ENCODE peak calls at places on chromosomes 6 and 20, in five cellular contexts. C, Q, X, P and H are unnamed samples.

GRCh38 chr20:400451-401275 is 7.4 kb upstream of the RBCK1 start:
- DNase-seq in C (no peak), Q (no peak), X (peak; percentile 37), P (no peak), H (no peak)

GRCh38 chr20:13507646-13508045 is 131.1 kb downstream of the TASP1 start:
- DNase-seq in C (no peak), Q (no peak), X (no peak), P (no peak), H (no peak)

GRCh38 chr6:170153436-170154319 is 137.2 kb downstream of the DLL1 start:
- DNase-seq in C (no peak), Q (no peak), X (no peak), P (no peak), H (no peak)

GRCh38 chr6:13248053-13248452 is 80.3 kb downstream of the TBC1D7 start:
- DNase-seq in C (peak; percentile 79), Q (peak; percentile 59), X (peak; percentile 81), P (peak; percentile 46), H (peak; percentile 32)

GRCh38 chr6:133671376-133671775 is 217.5 kb upstream of the TCF21 start:
- DNase-seq in C (no peak), Q (peak; percentile 36), X (peak; percentile 76), P (no peak), H (no peak)

GRCh38 chr6:135423649-135424128 is 73.9 kb downstream of the AHI1 start:
- DNase-seq in C (peak; percentile 9), Q (peak; percentile 37), X (peak; percentile 69), P (peak; percentile 74), H (peak; percentile 11)

GRCh38 chr6:24883618-24884017 is 52.1 kb downstream of the RIPOR2 start:
- DNase-seq in C (peak; percentile 80), Q (peak; percentile 51), X (peak; percentile 69), P (peak; percentile 42), H (peak; percentile 9)

GRCh38 chr6:109687271-109687721 is 3.7 kb downstream of the AK9 start:
- DNase-seq in C (peak; percentile 88), Q (peak; percentile 95), X (peak; percentile 97), P (peak; percentile 95), H (peak; percentile 67)

GRCh38 chr6:170063431-170063830 is 227.4 kb downstream of the DLL1 start:
- DNase-seq in C (no peak), Q (no peak), X (no peak), P (no peak), H (no peak)

GRCh38 chr6:143295904-143296303 is 154.6 kb downstream of the ADAT2 start:
- DNase-seq in C (no peak), Q (no peak), X (no peak), P (no peak), H (no peak)
- H3K4me3 ChIP-seq in C (no peak overlapping the region), Q (no peak overlapping the region), X (no peak overlapping the region), P (no peak overlapping the region), H (no peak overlapping the region)

GRCh38 chr6:25921525-25922203 is 8.8 kb downstream of the SLC17A2 start:
- DNase-seq in C (no peak), Q (no peak), X (no peak), P (no peak), H (no peak)
- TF ChIP-seq CTCF in C (no peak), Q (no peak), X (no peak), P (no peak), H (no peak)

GRCh38 chr6:3458706-3459421 is 2.0 kb upstream of the SLC22A23 start:
- DNase-seq in C (no peak), Q (no peak), X (no peak), P (no peak), H (no peak)

GRCh38 chr6:3456395-3456767 is 469 bp downstream of the SLC22A23 start:
- DNase-seq in C (no peak), Q (no peak), X (peak; percentile 32), P (no peak), H (no peak)

GRCh38 chr6:3455490-3456394 is 1.1 kb downstream of the SLC22A23 start:
- DNase-seq in C (no peak), Q (no peak), X (peak; percentile 24), P (no peak), H (no peak)

GRCh38 chr6:3456794-3457709 is at the start of gene SLC22A23:
- DNase-seq in C (no peak), Q (peak; percentile 24), X (peak; percentile 66), P (no peak), H (no peak)

GRCh38 chr6:3457710-3458605 is 1.1 kb upstream of the SLC22A23 start:
- DNase-seq in C (no peak), Q (no peak), X (peak; percentile 62), P (no peak), H (no peak)
- H3K4me3 ChIP-seq in C (peak overlapping the region; percentile 23), Q (peak overlapping the region; percentile 40), X (peak overlapping the region; percentile 38), P (peak overlapping the region; percentile 50), H (peak overlapping the region; percentile 74)

GRCh38 chr6:93417421-93417996 is 1.9 kb downstream of the EPHA7 start:
- DNase-seq in C (no peak), Q (no peak), X (peak; percentile 55), P (peak; percentile 22), H (no peak)
- TF ChIP-seq CTCF in C (no peak), Q (no peak), X (no peak), P (no peak), H (peak; percentile 39)

DNA sequence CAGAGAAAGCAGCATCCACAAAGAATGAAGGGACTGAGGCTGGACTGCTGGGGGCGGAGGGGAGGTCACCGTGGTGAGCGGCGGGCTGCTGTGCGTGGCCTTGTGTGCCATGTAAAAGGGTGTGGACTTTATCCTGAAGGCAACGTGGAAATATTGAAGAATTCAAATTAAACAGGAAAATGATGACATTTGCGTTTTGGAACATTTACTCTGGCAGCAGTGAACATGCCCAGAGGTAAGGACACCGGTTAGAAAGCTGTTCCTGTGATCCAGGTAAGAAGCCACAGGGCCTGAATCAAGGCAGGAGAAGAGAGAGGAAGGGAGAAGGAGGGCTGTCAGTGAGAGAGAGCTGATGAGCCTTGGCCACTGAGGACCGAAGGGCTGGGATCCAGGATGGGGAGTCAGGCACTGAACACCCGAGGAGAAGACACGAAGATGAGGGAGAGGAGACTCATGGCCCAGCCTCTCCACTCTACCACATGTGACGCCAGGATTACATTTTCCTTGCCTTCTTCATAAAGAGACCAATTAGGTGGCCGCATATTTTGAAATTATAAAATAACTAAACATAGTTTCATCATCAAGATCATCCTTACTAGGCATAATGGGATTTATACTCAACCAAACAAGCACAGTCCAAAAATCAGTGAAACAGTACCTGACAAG is 58.4 kb downstream of the TRAM2 start:
- DNase-seq in C (no peak), Q (no peak), X (no peak), P (no peak), H (no peak)
- H3K4me3 ChIP-seq in C (peak overlapping the region; percentile 16), Q (peak overlapping the region; percentile 2), X (no peak overlapping the region), P (peak overlapping the region; percentile 10), H (no peak overlapping the region)

GRCh38 chr20:24994186-24994465 is 1.6 kb upstream of the APMAP start:
- DNase-seq in C (no peak), Q (no peak), X (no peak), P (no peak), H (no peak)

GRCh38 chr20:24992420-24993205 is at the start of gene APMAP:
- DNase-seq in C (peak; percentile 66), Q (peak; percentile 88), X (peak; percentile 97), P (peak; percentile 91), H (peak; percentile 70)

GRCh38 chr20:24990810-24991252 is 1.7 kb downstream of the APMAP start:
- DNase-seq in C (no peak), Q (no peak), X (no peak), P (no peak), H (no peak)

GRCh38 chr20:24993337-24994185 is 1.0 kb upstream of the APMAP start:
- DNase-seq in C (no peak), Q (peak; percentile 62), X (peak; percentile 68), P (peak; percentile 69), H (peak; percentile 37)

DNA sequence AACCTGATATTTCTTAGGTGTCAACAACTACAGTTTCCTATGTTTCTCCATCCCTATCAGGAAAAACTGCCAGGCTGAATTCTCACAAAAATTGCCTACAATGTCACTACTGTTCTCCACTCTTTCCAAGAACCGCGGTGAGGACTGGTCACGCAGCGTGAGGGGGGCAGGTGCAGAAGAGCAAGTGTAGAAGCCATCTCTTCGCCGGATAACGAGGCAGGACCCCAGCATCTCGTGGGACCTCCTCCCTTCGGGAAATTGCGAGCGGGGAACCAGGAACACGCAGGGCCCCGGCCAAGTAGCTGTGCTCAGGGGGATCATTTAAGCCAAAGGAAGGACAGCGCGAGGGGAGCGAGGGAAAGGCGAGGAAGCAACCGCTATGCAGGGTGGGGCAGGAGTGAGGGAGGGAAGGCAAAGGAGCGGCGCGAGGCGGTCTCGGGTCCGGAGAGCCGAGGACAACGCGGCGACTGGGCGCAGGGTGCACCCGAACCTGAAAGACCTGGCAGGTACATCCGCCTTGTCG is 593 bp downstream of the APMAP start:
- DNase-seq in C (no peak), Q (no peak), X (peak; percentile 42), P (peak; percentile 14), H (no peak)
- TF ChIP-seq CTCF in C (no peak), Q (no peak), X (no peak), P (no peak), H (no peak)